ENCODE peak calls at places on chromosomes 13 and 19, in four cellular contexts. D is H9, J is upper lobe of left lung, P is GM20000. X is an unnamed sample.

GRCh38 chr13:35881360-35881759 is 249.8 kb downstream of the DCLK1 start:
- DNase-seq in P (no peak), J (no peak), D (no peak), X (no peak)

GRCh38 chr19:30086220-30086619 is 144.2 kb downstream of the URI1 start:
- DNase-seq in P (no peak), D (no peak), J (no peak), X (no peak)

GRCh38 chr19:46787331-46788100 is 878 bp downstream of the SLC1A5 start:
- DNase-seq in P (peak), D (peak), J (peak), X (peak)

GRCh38 chr19:17938092-17938845 is 5.5 kb downstream of the CCDC124 start:
- DNase-seq in P (peak), D (peak), J (peak), X (peak)

GRCh38 chr19:33219261-33219812 is 6.3 kb downstream of the SLC7A10 start:
- DNase-seq in D (peak), J (no peak), P (no peak), X (no peak)

GRCh38 chr19:48715681-48716171 is 3.8 kb downstream of the MAMSTR start:
- DNase-seq in J (no peak), D (peak), P (no peak), X (no peak)

GRCh38 chr19:7679017-7679720 is 1.5 kb upstream of the TRAPPC5 start:
- DNase-seq in P (peak), J (peak), D (no peak), X (peak)

GRCh38 chr13:92807343-92807742 is 419.3 kb upstream of the GPC6 start:
- DNase-seq in P (no peak), J (no peak), D (no peak), X (no peak)

GRCh38 chr13:82878536-82878935 is 1003.7 kb downstream of the SLITRK1 start:
- DNase-seq in D (no peak), J (no peak), P (no peak), X (no peak)

GRCh38 chr13:31930901-31931522 is 100.6 kb upstream of the FRY start:
- DNase-seq in P (peak), D (no peak), J (no peak), X (peak)

GRCh38 chr13:36431204-36432105 is 840 bp upstream of the CCNA1 start:
- DNase-seq in D (no peak), P (peak), J (peak), X (peak)

GRCh38 chr19:11881151-11881800 is 6.3 kb upstream of the ZNF69 start:
- DNase-seq in J (peak), D (peak), P (peak), X (peak)

GRCh38 chr13:99151516-99151915 is 49.1 kb upstream of the UBAC2 start:
- DNase-seq in D (no peak), J (no peak), P (peak), X (no peak)

GRCh38 chr19:18227781-18228271 is 1.6 kb upstream of the PDE4C start:
- DNase-seq in D (no peak), J (no peak), P (no peak), X (no peak)

GRCh38 chr19:52492991-52493470 is 34.4 kb upstream of the ZNF808 start:
- DNase-seq in J (no peak), D (peak), P (no peak), X (peak)

GRCh38 chr13:21909331-21909730 is 238.5 kb downstream of the FGF9 start:
- DNase-seq in D (no peak), P (no peak), J (no peak), X (no peak)

GRCh38 chr19:46958542-46958941 is 61.1 kb upstream of the NPAS1 start:
- DNase-seq in D (no peak), P (no peak), J (no peak), X (peak)

GRCh38 chr13:34942732-34943674 is 933 bp downstream of the NBEA start:
- DNase-seq in P (peak), D (peak), J (peak), X (peak)

GRCh38 chr19:6791237-6791636 is 18.7 kb downstream of the VAV1 start:
- DNase-seq in P (no peak), D (no peak), J (no peak), X (no peak)

GRCh38 chr19:44093931-44094765 is at the start of gene ZNF224:
- DNase-seq in J (peak), D (peak), P (peak), X (peak)

GRCh38 chr13:32008518-32009175 is 22.9 kb upstream of the FRY start:
- DNase-seq in D (no peak), P (no peak), J (no peak), X (no peak)

GRCh38 chr19:15340086-15340485 is 7.7 kb upstream of the BRD4 start:
- DNase-seq in J (no peak), D (no peak), P (no peak), X (no peak)

GRCh38 chr19:16457195-16457953 is 14.4 kb downstream of the EPS15L1 start:
- DNase-seq in P (no peak), D (no peak), J (no peak), X (peak)

GRCh38 chr13:26184791-26185250 is 37.3 kb downstream of the RNF6 start:
- DNase-seq in J (peak), D (peak), P (peak), X (peak)

GRCh38 chr13:79457948-79458347 is 23.0 kb upstream of the NDFIP2 start:
- DNase-seq in D (no peak), J (no peak), P (no peak), X (no peak)

GRCh38 chr19:1449467-1450442 is at the start of gene APC2:
- DNase-seq in J (no peak), P (peak), D (peak), X (no peak)

GRCh38 chr19:1453525-1454371 is 3.8 kb downstream of the APC2 start:
- DNase-seq in D (peak), J (no peak), P (no peak), X (no peak)

GRCh38 chr19:1451916-1452801 is 2.2 kb downstream of the APC2 start:
- DNase-seq in J (no peak), D (peak), P (no peak), X (no peak)

GRCh38 chr19:1452802-1453524 is 3.0 kb downstream of the APC2 start:
- DNase-seq in D (no peak), J (no peak), P (no peak), X (no peak)

DNA sequence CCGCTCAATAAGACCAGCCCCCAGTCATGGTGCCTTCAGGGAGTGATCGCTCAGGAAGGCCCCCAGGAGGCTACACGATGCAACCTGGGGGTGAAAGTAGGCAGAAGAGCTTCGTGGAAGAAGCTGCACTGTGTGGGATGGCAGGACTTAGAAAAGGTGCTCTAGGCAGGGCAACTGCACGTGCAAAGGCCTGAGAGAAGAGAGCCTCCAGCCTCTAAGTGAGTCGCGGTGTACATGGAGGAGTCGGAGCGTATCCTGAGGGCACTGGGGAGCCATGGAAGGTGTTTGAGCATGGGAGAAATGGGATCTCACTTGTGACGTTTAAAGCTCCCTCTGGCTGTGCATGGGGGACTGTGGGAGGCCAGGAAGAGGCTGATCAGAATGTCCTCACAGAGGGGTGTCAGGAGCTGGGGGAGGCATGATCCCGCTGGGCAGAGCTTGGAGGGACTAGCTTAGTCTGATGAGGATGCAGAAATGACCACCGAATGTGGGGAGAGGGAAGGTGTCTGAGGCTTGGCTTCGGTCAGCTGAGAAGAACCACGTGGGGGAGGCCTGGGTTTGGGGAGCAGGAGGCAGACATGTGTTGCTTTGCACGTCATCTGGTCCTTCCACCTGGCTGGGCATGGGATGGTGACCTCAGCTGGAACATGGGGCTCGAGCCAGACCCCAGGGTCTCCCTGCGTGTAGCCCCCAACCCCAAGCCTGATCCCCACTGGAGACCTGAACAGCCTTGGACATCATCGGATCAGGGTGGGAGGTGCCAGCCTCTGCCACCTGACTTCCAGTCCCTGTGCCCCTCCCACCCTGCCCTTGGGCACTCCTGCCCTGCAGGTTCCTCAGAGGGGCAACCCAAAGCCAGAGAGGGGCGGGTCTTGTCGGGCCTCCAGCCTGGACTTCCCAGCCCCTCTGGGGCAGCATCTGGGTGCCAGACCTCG is 1.1 kb downstream of the APC2 start:
- DNase-seq in P (no peak), D (no peak), J (no peak), X (no peak)
- TF ChIP-seq CTCF in P (no peak), D (no peak), J (no peak), X (no peak)

GRCh38 chr13:29595380-29596063 is at the start of gene SLC7A1:
- DNase-seq in P (peak), J (peak), D (peak), X (peak)
- TF ChIP-seq CTCF in P (no peak), J (no peak), D (no peak), X (no peak)

GRCh38 chr19:2424686-2425621 is 2.4 kb downstream of the TIMM13 start:
- DNase-seq in J (no peak), D (peak), P (no peak), X (no peak)
- TF ChIP-seq CTCF in J (no peak), D (peak), P (no peak), X (no peak)

GRCh38 chr13:77001540-77001939 is 9.7 kb downstream of the CLN5 start:
- DNase-seq in J (no peak), D (no peak), P (no peak), X (no peak)

GRCh38 chr13:77001963-77002587 is 10.2 kb downstream of the CLN5 start:
- DNase-seq in D (no peak), P (no peak), J (no peak), X (no peak)

GRCh38 chr13:77000475-77000874 is 8.6 kb downstream of the CLN5 start:
- DNase-seq in D (no peak), P (no peak), J (no peak), X (no peak)

DNA sequence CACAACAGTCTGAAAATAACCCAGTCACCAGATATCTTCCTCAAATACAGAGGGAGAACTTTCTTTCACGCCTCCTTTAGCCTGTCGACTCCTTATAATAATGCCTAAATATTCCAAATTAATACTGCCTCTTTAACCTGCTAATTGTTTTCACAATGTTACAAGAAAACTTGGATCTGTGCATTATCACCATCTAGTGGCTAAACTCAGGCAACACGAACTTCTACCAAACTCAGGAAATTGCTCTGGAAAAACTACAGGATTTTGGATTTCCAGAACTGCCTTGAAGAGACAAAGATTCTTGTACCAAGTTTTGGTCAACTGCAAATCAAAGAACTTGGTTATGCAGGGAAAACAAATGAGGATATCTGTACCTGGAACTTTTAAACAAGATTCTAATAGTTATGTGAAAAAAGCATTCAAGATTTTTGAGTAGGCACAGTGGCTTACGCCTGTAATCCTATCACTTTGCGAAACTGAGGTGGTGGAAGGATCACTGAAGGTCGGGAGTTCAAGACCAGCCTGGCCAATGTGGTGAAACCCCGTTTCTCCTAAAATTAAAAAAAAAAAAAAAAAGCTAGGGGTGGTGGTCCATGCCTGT is 10.8 kb downstream of the CLN5 start:
- DNase-seq in D (no peak), P (no peak), J (no peak), X (no peak)
- TF ChIP-seq CTCF in D (peak), P (peak), J (peak), X (peak)